ENCODE peak calls at places on chromosomes 12 and 14, in five cellular contexts. S is stimulated activated CD8-positive, alpha-beta memory T cell treated with anti-CD3 and anti-CD28 coated beads, Interleukin-4, amount 100 ng/mL, for 1 hour; B is astrocyte; Q is IMR-90; U is AG04449. W is an unnamed sample.

GRCh38 chr14:28515571-28515970 is 251.0 kb upstream of the FOXG1 start:
- DNase-seq in S (no peak), B (peak; percentile 83), Q (peak; percentile 0), U (no peak), W (no peak)

GRCh38 chr12:104494137-104494815 is 37.5 kb downstream of the CHST11 start:
- DNase-seq in S (no peak), B (no peak), Q (no peak), U (no peak), W (no peak)

GRCh38 chr14:77470192-77470870 is 12.4 kb downstream of the AHSA1 start:
- DNase-seq in S (no peak), B (no peak), Q (no peak), U (no peak), W (no peak)

GRCh38 chr12:26659930-26660329 is 173.1 kb downstream of the ITPR2 start:
- DNase-seq in S (no peak), B (no peak), Q (no peak), U (no peak), W (no peak)

GRCh38 chr14:103128631-103129300 is 5.5 kb downstream of the TNFAIP2 start:
- DNase-seq in S (no peak), B (no peak), Q (no peak), U (no peak), W (no peak)

GRCh38 chr12:50326636-50327284 is 43.4 kb upstream of the LIMA1 start:
- DNase-seq in S (no peak), B (peak; percentile 51), Q (peak; percentile 72), U (no peak), W (no peak)

GRCh38 chr14:22567437-22567836 is 21.6 kb downstream of the DAD1 start:
- DNase-seq in S (no peak), B (no peak), Q (no peak), U (no peak), W (no peak)

GRCh38 chr12:102421801-102422583 is 58.4 kb downstream of the IGF1 start:
- DNase-seq in S (no peak), B (no peak), Q (peak; percentile 36), U (no peak), W (no peak)

GRCh38 chr14:76908834-76909233 is 82.6 kb downstream of the LRRC74A start:
- DNase-seq in S (no peak), B (no peak), Q (no peak), U (no peak), W (peak; percentile 44)

GRCh38 chr12:107053709-107054108 is 39.6 kb downstream of the CRY1 start:
- DNase-seq in S (no peak), B (no peak), Q (no peak), U (no peak), W (no peak)

GRCh38 chr12:120979862-120980696 is 1.7 kb downstream of the HNF1A start:
- DNase-seq in S (no peak), B (no peak), Q (no peak), U (no peak), W (no peak)

GRCh38 chr12:68809190-68810026 is 1.4 kb downstream of the MDM2 start:
- DNase-seq in S (no peak), B (no peak), Q (no peak), U (no peak), W (no peak)

GRCh38 chr12:4526923-4527546 is 11.7 kb upstream of the RAD51AP1 start:
- DNase-seq in S (no peak), B (peak; percentile 1), Q (peak; percentile 16), U (no peak), W (no peak)

GRCh38 chr12:132185698-132186097 is 41.4 kb downstream of the NOC4L start:
- DNase-seq in S (no peak), B (no peak), Q (no peak), U (no peak), W (peak; percentile 78)

GRCh38 chr12:104480826-104481457 is 24.2 kb downstream of the CHST11 start:
- DNase-seq in S (no peak), B (peak; percentile 88), Q (peak; percentile 79), U (no peak), W (no peak)

GRCh38 chr12:52312086-52312485 is 9.1 kb downstream of the KRT83 start:
- DNase-seq in S (no peak), B (no peak), Q (no peak), U (no peak), W (no peak)

GRCh38 chr14:58138719-58139482 is 13.1 kb downstream of the ARMH4 start:
- DNase-seq in S (no peak), B (no peak), Q (no peak), U (no peak), W (no peak)

GRCh38 chr14:26290007-26290530 is 307.8 kb downstream of the NOVA1 start:
- DNase-seq in S (no peak), B (peak; percentile 69), Q (peak; percentile 68), U (no peak), W (no peak)

GRCh38 chr12:51788876-51789275 is 59.6 kb downstream of the FIGNL2 start:
- DNase-seq in S (no peak), B (peak; percentile 76), Q (peak; percentile 80), U (peak; percentile 71), W (no peak)

GRCh38 chr14:54600685-54601084 is 33.8 kb downstream of the SAMD4A start:
- DNase-seq in S (no peak), B (peak; percentile 73), Q (peak; percentile 94), U (peak; percentile 80), W (no peak)

GRCh38 chr14:24481622-24482324 is 26.3 kb downstream of the CMA1 start:
- DNase-seq in S (no peak), B (no peak), Q (peak; percentile 8), U (no peak), W (peak; percentile 23)

GRCh38 chr14:68011629-68012028 is 192.1 kb downstream of the RAD51B start:
- DNase-seq in S (no peak), B (peak; percentile 95), Q (peak; percentile 87), U (peak; percentile 36), W (no peak)

GRCh38 chr14:99252940-99253868 is 18.8 kb downstream of the BCL11B start:
- DNase-seq in S (no peak), B (no peak), Q (no peak), U (no peak), W (no peak)

GRCh38 chr14:61238611-61239010 is 42.5 kb downstream of the TMEM30B start:
- DNase-seq in S (no peak), B (no peak), Q (no peak), U (no peak), W (no peak)

GRCh38 chr12:3032161-3032560 is 45.0 kb upstream of the TSPAN9 start:
- DNase-seq in S (no peak), B (no peak), Q (no peak), U (no peak), W (no peak)

GRCh38 chr12:101862245-101862644 is 15.1 kb upstream of the DRAM1 start:
- DNase-seq in S (no peak), B (no peak), Q (no peak), U (no peak), W (no peak)

GRCh38 chr14:36517242-36518030 is 2.6 kb downstream of the NKX2-1 start:
- DNase-seq in S (no peak), B (no peak), Q (no peak), U (no peak), W (no peak)